ENCODE peak calls at places on chromosomes 7 and 10, in five cellular contexts. U is A549, Y is HCT116, S is endothelial cell of umbilical vein, Z is HepG2. F is an unnamed sample.

GRCh38 chr7:111802194-111802785 is 240.0 kb upstream of the IMMP2L start:
- DNase-seq in U (no peak), Y (no peak), S (no peak), Z (peak), F (no peak)

GRCh38 chr7:46525876-46526275 is 604.8 kb upstream of the IGFBP3 start:
- DNase-seq in U (no peak), Y (no peak), S (no peak), Z (no peak), F (no peak)

GRCh38 chr7:147722119-147722518 is 868.4 kb upstream of the C7orf33 start:
- DNase-seq in U (no peak), Y (no peak), S (no peak), Z (no peak), F (no peak)

GRCh38 chr10:13376297-13376696 is 28.2 kb upstream of the SEPHS1 start:
- DNase-seq in U (no peak), Y (no peak), S (no peak), Z (no peak), F (no peak)

GRCh38 chr10:10589540-10589939 is 428.1 kb upstream of the CELF2 start:
- DNase-seq in U (no peak), Y (no peak), S (peak), Z (no peak), F (no peak)

GRCh38 chr7:24572014-24572413 is 1.2 kb upstream of the PALS2 start:
- DNase-seq in U (no peak), Y (no peak), S (no peak), Z (no peak), F (no peak)

GRCh38 chr10:11958956-11959355 is 83.7 kb downstream of the UPF2 start:
- DNase-seq in U (no peak), Y (no peak), S (no peak), Z (peak), F (no peak)

GRCh38 chr7:155953781-155954549 is 141.7 kb upstream of the SHH start:
- DNase-seq in U (no peak), Y (no peak), S (no peak), Z (peak), F (no peak)

GRCh38 chr10:98030093-98030821 is at the start of gene CRTAC1:
- DNase-seq in U (peak), Y (no peak), S (peak), Z (no peak), F (no peak)

GRCh38 chr7:108181073-108181985 is 51.2 kb upstream of the LAMB4 start:
- DNase-seq in U (peak), Y (peak), S (peak), Z (peak), F (peak)

GRCh38 chr7:42689626-42690025 is 222.2 kb downstream of the C7orf25 start:
- DNase-seq in U (no peak), Y (no peak), S (no peak), Z (no peak), F (no peak)

GRCh38 chr10:115417585-115418265 is 324.6 kb downstream of the ATRNL1 start:
- DNase-seq in U (peak), Y (peak), S (peak), Z (peak), F (peak)

GRCh38 chr10:99374526-99374925 is 45.4 kb downstream of the CNNM1 start:
- DNase-seq in U (no peak), Y (no peak), S (peak), Z (no peak), F (no peak)

GRCh38 chr7:157523371-157523765 is 186.6 kb downstream of the DNAJB6 start:
- DNase-seq in U (no peak), Y (no peak), S (no peak), Z (no peak), F (no peak)

GRCh38 chr10:80315391-80315790 is 25.9 kb upstream of the MAT1A start:
- DNase-seq in U (no peak), Y (no peak), S (no peak), Z (no peak), F (no peak)

GRCh38 chr7:100545636-100546128 is 6.7 kb downstream of the AGFG2 start:
- DNase-seq in U (peak), Y (peak), S (peak), Z (peak), F (peak)

GRCh38 chr10:12489806-12490205 is 140.5 kb downstream of the CAMK1D start:
- DNase-seq in U (no peak), Y (no peak), S (no peak), Z (no peak), F (no peak)

GRCh38 chr10:16643502-16643901 is 121.8 kb upstream of the C1QL3 start:
- DNase-seq in U (no peak), Y (no peak), S (no peak), Z (no peak), F (no peak)

GRCh38 chr10:16644146-16644545 is 122.5 kb upstream of the C1QL3 start:
- DNase-seq in U (no peak), Y (no peak), S (peak), Z (no peak), F (peak)

GRCh38 chr10:16649757-16650156 is 128.1 kb upstream of the C1QL3 start:
- DNase-seq in U (no peak), Y (no peak), S (no peak), Z (no peak), F (no peak)

GRCh38 chr10:16652154-16652553 is 130.5 kb upstream of the C1QL3 start:
- DNase-seq in U (no peak), Y (no peak), S (no peak), Z (no peak), F (no peak)

DNA sequence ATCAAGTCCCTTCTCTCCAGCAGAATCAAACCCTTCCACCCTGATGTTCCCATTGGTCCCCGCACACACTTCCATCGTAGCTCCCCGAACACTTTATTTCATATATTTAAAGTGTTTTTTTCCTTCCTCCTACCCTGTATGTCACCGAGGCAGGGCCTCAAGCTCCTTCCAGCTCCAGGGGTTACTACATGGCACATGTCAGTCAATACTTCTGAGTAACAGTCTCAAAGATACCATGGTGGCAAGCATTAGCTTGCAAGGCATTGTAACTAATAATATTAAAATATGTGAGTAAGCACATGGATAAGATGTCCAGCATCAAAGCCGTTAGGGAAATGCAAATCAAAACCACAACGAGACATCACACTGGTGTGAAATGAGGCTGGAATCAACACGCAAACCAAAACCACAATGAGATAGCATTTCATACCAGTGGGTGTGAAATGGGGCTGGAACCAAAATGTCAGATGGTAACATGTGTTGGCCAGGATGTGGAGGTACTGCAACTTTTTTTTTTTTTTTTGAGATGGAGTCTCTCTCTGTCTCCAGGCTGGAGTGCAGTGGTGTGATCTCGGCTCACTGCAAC is 124.9 kb upstream of the C1QL3 start:
- DNase-seq in U (no peak), Y (no peak), S (no peak), Z (no peak), F (peak)
- TF ChIP-seq MAX in U (no peak), Y (no peak), S (no peak), Z (no peak), F (no peak)

DNA sequence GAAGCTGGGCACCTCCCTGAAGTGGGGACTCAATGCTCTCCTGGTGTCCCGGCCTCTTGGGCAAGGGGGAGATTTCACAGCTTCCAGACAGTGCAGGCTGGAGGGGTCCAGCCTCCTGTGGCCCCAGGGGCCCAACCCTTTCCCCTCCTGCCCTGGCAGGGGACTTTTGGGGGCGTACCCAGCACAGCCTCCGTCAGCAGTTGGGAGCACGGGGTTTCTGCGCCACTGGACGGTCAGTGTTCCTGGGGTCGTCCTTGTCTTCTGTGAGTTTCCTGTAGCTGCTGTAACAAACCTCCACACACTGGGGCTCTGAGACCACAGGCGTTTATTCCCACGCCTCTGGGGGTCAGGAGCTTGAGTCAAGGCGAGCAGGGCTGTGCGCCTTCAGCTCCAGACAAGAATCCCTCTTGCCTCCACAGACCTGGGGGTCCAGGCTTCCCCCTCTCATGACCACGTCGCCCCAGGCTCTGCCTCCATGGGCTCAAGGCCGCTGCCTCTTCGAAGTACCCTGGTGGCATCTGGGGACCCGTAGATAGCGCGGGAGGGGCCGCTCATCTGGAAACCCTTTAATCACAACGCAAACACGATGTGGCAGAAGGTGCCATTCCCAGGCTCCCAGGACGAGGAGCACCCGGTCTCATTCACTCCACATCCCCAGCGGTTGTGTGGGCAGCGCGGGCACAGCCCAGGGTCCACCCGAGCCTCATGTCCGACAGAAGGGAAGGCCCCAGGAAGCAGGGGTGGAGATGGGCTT is 14.0 kb downstream of the PWWP2B start:
- DNase-seq in U (no peak), Y (no peak), S (no peak), Z (no peak), F (no peak)
- TF ChIP-seq POLR2A in U (no peak), Y (no peak), S (no peak), Z (no peak), F (no peak)

DNA sequence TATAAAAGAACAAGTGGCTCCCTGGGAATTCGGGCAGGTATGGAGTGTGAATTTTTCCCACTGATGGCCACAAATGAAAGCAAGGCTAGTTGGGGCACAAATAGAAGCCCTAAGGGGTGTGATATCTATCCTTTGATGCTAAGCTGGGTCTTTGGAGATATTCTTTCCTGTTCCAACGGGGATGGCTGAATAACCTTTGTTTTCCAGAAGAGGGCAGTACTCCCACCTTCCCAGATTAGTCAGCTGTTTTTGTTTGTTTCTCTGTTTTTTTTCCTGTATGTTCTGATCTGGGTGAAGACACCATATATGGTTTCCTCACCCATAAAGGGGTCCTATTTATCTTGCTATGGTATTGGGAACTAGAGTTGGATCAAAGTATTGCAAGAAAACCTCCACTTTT is 947.7 kb upstream of the SORCS1 start:
- DNase-seq in U (no peak), Y (no peak), S (no peak), Z (no peak), F (peak)
- TF ChIP-seq MAX in U (no peak), Y (no peak), S (no peak), Z (no peak), F (no peak)

DNA sequence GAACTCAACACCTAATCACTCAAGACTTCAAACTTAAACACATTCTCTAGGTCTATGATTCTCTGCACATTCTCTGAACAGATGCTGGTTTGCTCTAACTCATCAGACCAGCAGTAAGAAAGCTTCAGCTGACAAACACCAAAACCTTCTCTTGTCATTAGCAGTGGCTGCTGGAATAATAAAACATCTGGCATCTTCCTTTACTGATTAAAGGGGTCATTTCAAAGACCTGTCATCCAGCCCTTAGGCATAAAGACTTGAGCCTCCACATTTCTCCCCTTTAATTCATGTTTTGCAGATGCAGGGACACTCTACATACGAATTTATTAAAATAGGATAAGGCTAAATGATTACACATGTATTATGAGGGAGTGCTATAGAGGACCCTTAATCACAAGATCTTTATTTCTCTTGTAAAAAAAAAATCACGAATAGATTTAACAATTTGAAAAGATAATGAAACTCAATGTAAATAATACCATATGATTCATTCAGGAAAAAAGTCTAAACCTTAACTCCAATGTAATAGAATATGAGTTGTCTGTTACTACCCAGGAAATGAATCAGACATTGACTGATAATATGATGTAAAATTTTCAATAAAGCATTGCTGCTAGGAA is 152.4 kb upstream of the GNAI1 start:
- DNase-seq in U (no peak), Y (no peak), S (peak), Z (no peak), F (no peak)
- TF ChIP-seq POLR2A in U (no peak), Y (no peak), S (no peak), Z (no peak), F (no peak)

DNA sequence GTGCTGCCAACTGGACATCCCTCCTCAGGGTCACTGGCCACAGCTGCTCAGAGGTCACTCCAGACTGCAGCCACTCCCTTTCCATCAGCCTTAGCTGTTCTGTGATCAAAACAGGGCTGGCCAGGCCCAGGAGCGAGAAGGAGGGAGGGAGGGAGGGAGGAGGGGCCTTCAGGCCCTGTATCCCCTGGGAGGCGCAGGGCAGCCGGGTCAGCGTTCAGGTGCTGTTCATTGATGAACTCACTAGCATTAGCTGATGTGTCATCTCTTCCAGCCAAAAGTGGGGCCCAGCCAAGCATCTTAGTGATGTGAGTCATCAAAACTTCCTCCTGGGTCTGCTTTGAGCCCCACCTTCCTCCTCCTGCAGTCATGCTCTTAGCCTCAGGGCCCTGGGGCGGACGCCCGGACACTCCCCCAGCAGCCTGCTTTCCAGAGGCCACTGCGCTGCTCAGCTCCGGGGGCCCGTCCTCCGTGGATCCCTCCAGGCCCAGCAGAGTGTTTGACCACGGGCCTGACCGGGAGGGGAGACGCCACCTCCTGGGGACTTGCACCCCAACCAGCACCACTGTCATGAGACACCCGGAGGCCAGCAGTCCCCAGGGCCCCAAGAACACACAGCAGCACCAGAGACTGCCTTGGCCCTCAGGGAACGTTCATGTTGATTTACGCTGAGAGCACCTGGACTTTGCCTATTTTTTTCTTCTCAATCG is 149.2 kb downstream of the PRKAG2 start:
- DNase-seq in U (peak), Y (peak), S (peak), Z (no peak), F (peak)
- TF ChIP-seq MAX in U (peak), Y (peak), S (no peak), Z (no peak), F (peak)

DNA sequence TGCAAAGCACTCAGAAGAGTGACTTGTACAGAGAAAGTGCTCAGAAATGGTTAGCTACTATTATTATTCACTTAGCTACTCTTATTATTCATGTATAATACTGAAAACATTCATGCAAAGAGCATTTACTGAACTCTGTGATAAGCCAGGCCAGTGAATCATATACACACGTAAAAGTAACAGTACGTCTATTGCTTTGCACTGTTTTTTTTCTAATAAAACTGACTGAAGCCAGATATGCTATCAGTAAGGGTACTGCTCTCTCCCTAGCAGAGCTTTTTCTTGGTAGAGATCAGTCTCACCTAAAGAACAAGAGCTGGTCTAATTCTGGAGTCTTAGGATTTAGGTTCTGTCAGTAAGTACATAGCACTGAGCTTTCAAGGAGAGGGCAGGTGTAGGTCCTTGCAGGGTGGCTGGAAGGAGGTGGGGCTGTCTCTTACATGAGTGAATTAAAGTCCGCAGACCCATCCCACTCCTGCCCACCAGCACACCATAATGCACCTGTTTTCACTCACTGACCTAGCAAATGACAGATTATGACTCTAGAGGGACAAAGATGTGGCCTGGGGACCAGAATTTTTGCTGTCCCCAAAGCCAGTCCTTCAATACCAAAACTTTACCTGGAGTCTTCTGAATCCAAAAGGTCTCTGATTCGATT is 145.9 kb downstream of the ARID5B start:
- DNase-seq in U (no peak), Y (no peak), S (no peak), Z (no peak), F (no peak)
- TF ChIP-seq POLR2A in U (no peak), Y (no peak), S (no peak), Z (no peak), F (no peak)